ENCODE peak calls at places on chromosomes 12 and 14, in ten cellular contexts. E is CD8-positive, alpha-beta memory T cell; Z is tibial artery; A is breast epithelium; Q is coronary artery; P is iPS-NIHi11; V is T-cell; T is T-helper 1 cell; G is DMS79; M is RPMI7951. X is an unnamed sample.

GRCh38 chr12:107379852-107380567 is 286.7 kb upstream of the CRY1 start:
- DNase-seq in A (no peak), Q (no peak), E (no peak), M (no peak), V (no peak), Z (no peak), T (no peak), G (peak), P (no peak), X (no peak)

GRCh38 chr14:77582511-77582910 is 33.9 kb downstream of the SPTLC2 start:
- DNase-seq in V (no peak), E (no peak), T (no peak), A (no peak), P (no peak), Z (no peak), G (no peak), M (peak), Q (no peak), X (peak)

GRCh38 chr12:96989916-96990315 is 82.9 kb downstream of the NEDD1 start:
- DNase-seq in Q (no peak), V (no peak), T (no peak), P (peak), E (no peak), G (no peak), M (no peak), Z (no peak), A (no peak), X (peak)

GRCh38 chr14:70189678-70190077 is 927 bp upstream of the SLC8A3 start:
- DNase-seq in A (no peak), P (peak), T (no peak), E (no peak), Q (no peak), M (no peak), Z (no peak), V (no peak), G (no peak), X (no peak)

GRCh38 chr12:46915082-46915481 is 89.3 kb upstream of the SLC38A4 start:
- DNase-seq in G (no peak), A (no peak), E (no peak), M (peak), Z (no peak), T (no peak), V (no peak), Q (no peak), P (no peak), X (no peak)

GRCh38 chr14:29521526-29522137 is 406.0 kb downstream of the PRKD1 start:
- DNase-seq in G (no peak), Q (no peak), M (peak), A (no peak), T (no peak), E (no peak), V (no peak), Z (no peak), P (peak), X (no peak)

GRCh38 chr12:13229504-13229903 is 33.0 kb downstream of the EMP1 start:
- DNase-seq in T (no peak), Q (no peak), M (no peak), E (no peak), Z (no peak), G (no peak), P (no peak), A (no peak), V (no peak), X (no peak)

GRCh38 chr12:130803707-130804106 is 35.3 kb downstream of the STX2 start:
- DNase-seq in M (peak), T (no peak), A (no peak), Q (no peak), E (no peak), Z (no peak), P (no peak), V (no peak), G (no peak), X (no peak)

GRCh38 chr12:30996255-30996654 is 69.7 kb downstream of the TSPAN11 start:
- DNase-seq in P (no peak), T (no peak), Q (no peak), A (no peak), E (no peak), Z (no peak), G (no peak), V (no peak), M (peak), X (peak)

GRCh38 chr14:61498303-61498702 is 176.9 kb downstream of the PRKCH start:
- DNase-seq in P (no peak), Z (no peak), Q (no peak), A (no peak), G (no peak), M (peak), E (no peak), T (no peak), V (no peak), X (no peak)

GRCh38 chr12:104309446-104309993 is 6.0 kb downstream of the EID3 start:
- DNase-seq in Q (no peak), T (no peak), G (no peak), M (no peak), Z (no peak), P (no peak), V (no peak), A (no peak), E (no peak), X (no peak)

GRCh38 chr12:52250048-52250990 is 17.3 kb downstream of the KRT7 start:
- DNase-seq in Q (peak), Z (peak), V (no peak), T (no peak), G (no peak), A (no peak), P (no peak), M (no peak), E (no peak), X (no peak)

GRCh38 chr12:68176252-68176651 is 16.7 kb upstream of the IFNG start:
- DNase-seq in Z (no peak), V (no peak), P (no peak), T (no peak), E (no peak), Q (no peak), A (no peak), G (no peak), M (no peak), X (no peak)